ENCODE peak calls at places on chromosome 10, in nine cellular contexts. S is ovary, C is endodermal cell, F is heart right ventricle, K is heart left ventricle, Q is ascending aorta, G is tibial artery, J is right cardiac atrium, O is breast epithelium. A is an unnamed sample. For H3K4me1, the result is how much of the 10 kb centered on the place peaks cover.

GRCh38 chr10:78772986-78773530 is 295.7 kb upstream of the ZMIZ1 start:
- DNase-seq in S (no peak), C (peak), F (no peak), K (peak), Q (no peak), G (no peak), J (peak), O (no peak), A (no peak)

GRCh38 chr10:27628631-27629030 is 117.0 kb downstream of the MKX start:
- DNase-seq in S (no peak), C (no peak), F (no peak), K (no peak), Q (no peak), G (no peak), J (no peak), O (no peak), A (no peak)

GRCh38 chr10:88041243-88042161 is 178.1 kb downstream of the PTEN start:
- DNase-seq in S (no peak), C (no peak), F (no peak), K (no peak), Q (peak), G (no peak), J (no peak), O (no peak), A (no peak)

GRCh38 chr10:64726466-64726865 is 1205.3 kb downstream of the REEP3 start:
- DNase-seq in S (no peak), C (no peak), F (no peak), K (no peak), Q (no peak), G (no peak), J (no peak), O (no peak), A (no peak)

GRCh38 chr10:63713191-63714144 is 192.3 kb downstream of the REEP3 start:
- DNase-seq in S (peak), C (peak), F (peak), K (peak), Q (peak), G (peak), J (peak), O (peak), A (peak)

GRCh38 chr10:132146941-132147915 is 39.5 kb upstream of the DPYSL4 start:
- DNase-seq in S (no peak), C (no peak), F (no peak), K (peak), Q (no peak), G (no peak), J (peak), O (no peak), A (peak)

GRCh38 chr10:971150-971542 is 17.1 kb upstream of the GTPBP4 start:
- DNase-seq in S (no peak), C (no peak), F (no peak), K (no peak), Q (no peak), G (peak), J (no peak), O (no peak), A (no peak)

GRCh38 chr10:58254644-58255043 is 13.1 kb downstream of the IPMK start:
- DNase-seq in S (no peak), C (no peak), F (no peak), K (no peak), Q (no peak), G (no peak), J (no peak), O (no peak), A (no peak)

GRCh38 chr10:44323838-44324237 is 61.1 kb downstream of the CXCL12 start:
- DNase-seq in S (no peak), C (no peak), F (no peak), K (no peak), Q (peak), G (no peak), J (no peak), O (no peak), A (no peak)

GRCh38 chr10:44316187-44316921 is 68.5 kb downstream of the CXCL12 start:
- DNase-seq in S (no peak), C (peak), F (no peak), K (no peak), Q (no peak), G (no peak), J (peak), O (no peak), A (no peak)

GRCh38 chr10:44316922-44317215 is 68.0 kb downstream of the CXCL12 start:
- DNase-seq in S (no peak), C (no peak), F (no peak), K (no peak), Q (no peak), G (no peak), J (no peak), O (no peak), A (no peak)

GRCh38 chr10:44317856-44318255 is 67.0 kb downstream of the CXCL12 start:
- DNase-seq in S (no peak), C (no peak), F (no peak), K (no peak), Q (no peak), G (no peak), J (no peak), O (no peak), A (no peak)

DNA sequence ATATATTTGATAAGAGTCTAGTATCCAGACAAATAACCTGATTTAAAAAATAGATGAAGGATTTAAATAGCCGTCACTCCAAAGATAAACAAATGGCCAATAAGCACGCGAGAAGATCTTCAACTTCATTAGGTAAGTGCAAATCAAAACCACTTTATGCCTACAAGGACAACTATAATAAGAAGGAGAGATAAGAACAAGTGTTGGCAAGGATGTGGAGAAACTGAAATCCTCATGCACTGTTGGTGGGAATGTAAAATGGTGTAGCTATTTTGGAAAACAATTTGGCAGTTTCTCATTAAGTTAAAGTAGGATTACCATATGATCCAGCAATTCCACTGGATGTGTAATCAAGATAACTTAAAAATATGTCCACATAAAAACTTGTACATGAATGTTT is 64.2 kb downstream of the CXCL12 start:
- DNase-seq in S (no peak), C (no peak), F (no peak), K (no peak), Q (no peak), G (no peak), J (no peak), O (no peak), A (no peak)
- H3K27ac ChIP-seq in S (no peak), C (no peak), F (no peak), K (no peak), Q (no peak), G (no peak), J (no peak), O (no peak), A (no peak)

GRCh38 chr10:6037422-6037821 is 24.7 kb downstream of the IL2RA start:
- DNase-seq in S (no peak), C (peak), F (no peak), K (no peak), Q (peak), G (no peak), J (no peak), O (no peak), A (no peak)

GRCh38 chr10:6036861-6037321 is 25.3 kb downstream of the IL2RA start:
- DNase-seq in S (no peak), C (peak), F (no peak), K (no peak), Q (peak), G (no peak), J (no peak), O (no peak), A (no peak)

GRCh38 chr10:6035926-6036575 is 26.1 kb downstream of the IL2RA start:
- DNase-seq in S (no peak), C (peak), F (no peak), K (no peak), Q (peak), G (no peak), J (no peak), O (no peak), A (no peak)

GRCh38 chr10:6039711-6040110 is 22.5 kb downstream of the IL2RA start:
- DNase-seq in S (no peak), C (peak), F (no peak), K (no peak), Q (no peak), G (no peak), J (no peak), O (no peak), A (no peak)

DNA sequence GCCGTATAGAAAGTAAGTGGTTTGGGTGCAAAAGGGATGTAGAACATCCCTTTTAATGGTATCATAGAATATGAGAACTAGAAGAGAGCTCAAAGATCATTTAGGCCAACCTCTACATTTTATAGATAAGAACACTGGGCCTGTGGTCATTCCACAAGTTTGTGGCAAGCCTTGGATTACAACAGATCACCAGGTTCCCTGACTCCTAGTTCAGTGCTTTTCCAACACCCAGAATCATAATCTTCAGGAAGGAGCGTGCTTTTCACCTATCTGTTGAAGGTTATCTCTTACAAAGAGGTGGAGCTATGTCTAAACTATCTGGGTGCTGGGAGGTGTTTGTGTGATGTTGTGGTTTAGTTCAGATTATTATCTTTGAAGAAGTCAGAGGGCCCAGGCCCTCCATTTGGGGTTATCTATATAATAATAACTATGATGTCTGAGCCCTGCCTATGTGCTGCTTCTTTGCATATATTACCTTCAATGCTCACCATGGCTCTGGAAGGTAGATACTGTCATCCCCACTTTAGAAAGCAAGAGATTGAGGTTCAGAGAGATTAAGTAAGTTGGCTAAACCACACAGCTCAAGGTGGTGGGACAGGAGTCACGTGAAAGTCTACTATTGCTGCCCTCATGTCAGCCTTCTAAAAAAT is 24.1 kb downstream of the IL2RA start:
- DNase-seq in S (no peak), C (peak), F (no peak), K (no peak), Q (no peak), G (no peak), J (no peak), O (no peak), A (no peak)
- H3K4me1 ChIP-seq in S (under half), C (under half), F (under half), K (under half), Q (under half), G (under half), J (under half), O (under half), A (under half)

DNA sequence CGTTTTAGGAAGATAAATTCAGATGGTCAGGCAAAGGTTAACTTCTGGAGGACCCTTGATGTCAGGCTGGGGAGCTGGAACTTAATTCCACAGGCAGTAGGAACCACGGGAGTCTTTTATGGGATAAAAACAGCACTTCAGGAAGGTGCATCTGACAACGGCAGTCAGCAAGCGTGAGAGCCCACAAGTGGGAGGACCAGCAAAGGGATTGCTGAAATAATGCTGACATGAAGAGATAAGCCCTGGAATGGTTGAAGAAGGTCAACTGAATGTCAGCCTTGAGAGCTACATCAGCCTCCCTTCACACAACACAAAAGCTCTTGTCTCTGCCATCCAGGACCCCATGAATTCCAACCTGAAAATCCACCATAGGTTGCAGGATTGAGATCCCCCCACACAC is 138.8 kb downstream of the SORCS1 start:
- DNase-seq in S (no peak), C (no peak), F (no peak), K (no peak), Q (no peak), G (no peak), J (no peak), O (no peak), A (no peak)
- H3K27ac ChIP-seq in S (no peak), C (no peak), F (no peak), K (no peak), Q (no peak), G (no peak), J (no peak), O (no peak), A (no peak)

GRCh38 chr10:71243756-71244637 is 31.6 kb downstream of the UNC5B start:
- DNase-seq in S (no peak), C (no peak), F (no peak), K (peak), Q (no peak), G (no peak), J (peak), O (no peak), A (no peak)

GRCh38 chr10:71242621-71243009 is 30.2 kb downstream of the UNC5B start:
- DNase-seq in S (no peak), C (peak), F (peak), K (peak), Q (no peak), G (no peak), J (peak), O (no peak), A (no peak)

GRCh38 chr10:71239946-71240795 is 27.8 kb downstream of the UNC5B start:
- DNase-seq in S (no peak), C (no peak), F (peak), K (peak), Q (no peak), G (no peak), J (peak), O (no peak), A (no peak)

GRCh38 chr10:71241114-71241898 is 28.9 kb downstream of the UNC5B start:
- DNase-seq in S (no peak), C (no peak), F (peak), K (peak), Q (no peak), G (no peak), J (peak), O (no peak), A (no peak)

GRCh38 chr10:71241899-71242620 is 29.7 kb downstream of the UNC5B start:
- DNase-seq in S (no peak), C (no peak), F (peak), K (peak), Q (no peak), G (no peak), J (peak), O (no peak), A (no peak)
- H3K4me1 ChIP-seq in S (under half), C (under half), F (half or more), K (under half), Q (under half), G (half or more), J (half or more), O (under half), A (under half)